ENCODE peak calls at places on chromosomes 11 and 22, in seven cellular contexts. S, F, N, V, Z, U and E are unnamed samples.
A peak's percentile ranks its signal among the peaks of the same experiment; 100 is the strongest.

GRCh38 chr11:134536219-134536618 is 124.2 kb upstream of the B3GAT1 start:
- DNase-seq in V (no peak), Z (no peak), F (no peak), S (no peak), U (no peak), N (peak; percentile 16), E (no peak)

GRCh38 chr22:41397143-41397811 is 15.5 kb downstream of the TEF start:
- DNase-seq in F (no peak), N (no peak), U (no peak), S (no peak), V (no peak), Z (no peak), E (no peak)

GRCh38 chr11:107439586-107440201 is 17.9 kb downstream of the CWF19L2 start:
- DNase-seq in U (no peak), F (no peak), N (no peak), V (no peak), Z (peak; percentile 8), S (no peak), E (no peak)

GRCh38 chr11:115396533-115396932 is 107.7 kb downstream of the CADM1 start:
- DNase-seq in U (no peak), F (no peak), S (no peak), N (no peak), Z (no peak), V (no peak), E (no peak)

GRCh38 chr11:44614281-44614680 is 48.8 kb downstream of the CD82 start:
- DNase-seq in N (no peak), S (no peak), V (no peak), U (no peak), Z (no peak), F (no peak), E (no peak)

GRCh38 chr11:6618117-6619020 is 853 bp downstream of the TPP1 start:
- DNase-seq in V (no peak), F (peak; percentile 90), N (no peak), Z (peak; percentile 67), U (peak; percentile 14), S (no peak), E (peak; percentile 97)

GRCh38 chr11:61103851-61104423 is 1.6 kb downstream of the CD5 start:
- DNase-seq in F (no peak), N (no peak), S (no peak), V (no peak), Z (no peak), U (no peak), E (no peak)

GRCh38 chr11:75350743-75351540 is 519 bp downstream of the ARRB1 start:
- DNase-seq in V (no peak), N (peak; percentile 70), Z (peak; percentile 79), F (peak; percentile 46), S (no peak), U (no peak), E (peak; percentile 64)

GRCh38 chr11:57283231-57283990 is 41.3 kb downstream of the TNKS1BP1 start:
- DNase-seq in V (no peak), N (peak; percentile 77), F (no peak), Z (peak; percentile 53), S (no peak), U (no peak), E (no peak)

GRCh38 chr22:19872779-19873137 is 18.1 kb upstream of the GNB1L start:
- DNase-seq in U (no peak), S (no peak), F (no peak), Z (no peak), V (no peak), N (peak; percentile 53), E (no peak)

GRCh38 chr11:61727401-61727811 is 25.0 kb upstream of the MYRF start:
- DNase-seq in F (no peak), S (no peak), U (no peak), V (no peak), N (no peak), Z (no peak), E (no peak)

GRCh38 chr11:72630104-72630852 is 43.9 kb downstream of the PDE2A start:
- DNase-seq in U (no peak), F (no peak), Z (no peak), N (no peak), V (no peak), S (no peak), E (no peak)

GRCh38 chr11:123393312-123393927 is 36.6 kb upstream of the GRAMD1B start:
- DNase-seq in N (no peak), V (no peak), S (no peak), F (no peak), Z (peak; percentile 37), U (no peak), E (no peak)

GRCh38 chr22:39493759-39494158 is 8.3 kb upstream of the MIEF1 start:
- DNase-seq in Z (peak; percentile 82), F (peak; percentile 92), U (peak; percentile 95), V (no peak), S (no peak), N (no peak), E (peak; percentile 85)

GRCh38 chr11:86896486-86896885 is 58.7 kb downstream of the FZD4 start:
- DNase-seq in F (peak; percentile 81), Z (no peak), V (no peak), N (no peak), U (no peak), S (no peak), E (no peak)

GRCh38 chr22:22424210-22424800 is 84.2 kb downstream of the ZNF280B start:
- DNase-seq in U (peak; percentile 48), S (no peak), Z (peak; percentile 7), N (peak; percentile 64), F (no peak), V (no peak), E (no peak)

GRCh38 chr11:59754494-59754858 is 700 bp upstream of the STX3 start:
- DNase-seq in F (peak; percentile 3), Z (peak; percentile 41), N (no peak), V (no peak), U (peak; percentile 11), S (no peak), E (no peak)

GRCh38 chr11:130509942-130510341 is 61.5 kb downstream of the ADAMTS15 start:
- DNase-seq in S (no peak), Z (no peak), U (no peak), N (no peak), V (no peak), F (no peak), E (no peak)
- H3K4ac ChIP-seq in S (no peak overlapping the region), Z (no peak overlapping the region), U (no peak overlapping the region), N (no peak overlapping the region), V (no peak overlapping the region), F (peak overlapping the region; percentile 88), E (no peak overlapping the region)

GRCh38 chr11:71210861-71211260 is 41.5 kb downstream of the SHANK2 start:
- DNase-seq in S (no peak), U (no peak), V (no peak), N (no peak), Z (no peak), F (no peak), E (no peak)

GRCh38 chr11:71207996-71208774 is 44.2 kb downstream of the SHANK2 start:
- DNase-seq in V (no peak), U (no peak), N (no peak), F (no peak), Z (no peak), S (no peak), E (no peak)

GRCh38 chr11:71211631-71212030 is 40.7 kb downstream of the SHANK2 start:
- DNase-seq in F (no peak), V (no peak), U (no peak), S (no peak), Z (no peak), N (no peak), E (no peak)

GRCh38 chr11:71209181-71209580 is 43.2 kb downstream of the SHANK2 start:
- DNase-seq in N (no peak), U (no peak), V (no peak), S (no peak), Z (no peak), F (no peak), E (no peak)

GRCh38 chr11:71209656-71210055 is 42.7 kb downstream of the SHANK2 start:
- DNase-seq in V (no peak), N (no peak), F (no peak), S (no peak), Z (no peak), U (no peak), E (no peak)
- H3K4ac ChIP-seq in V (no peak overlapping the region), N (no peak overlapping the region), F (no peak overlapping the region), S (peak overlapping the region; percentile 70), Z (no peak overlapping the region), U (no peak overlapping the region), E (no peak overlapping the region)

GRCh38 chr11:92972248-92972647 is 2.8 kb downstream of the MTNR1B start:
- DNase-seq in Z (no peak), S (no peak), N (no peak), U (no peak), F (no peak), V (no peak), E (no peak)

GRCh38 chr11:92969634-92970347 is at the start of gene MTNR1B:
- DNase-seq in F (no peak), S (peak; percentile 6), V (no peak), Z (no peak), N (no peak), U (no peak), E (no peak)

GRCh38 chr11:92967178-92967577 is 2.3 kb upstream of the MTNR1B start:
- DNase-seq in N (no peak), V (no peak), Z (no peak), U (no peak), F (peak; percentile 15), S (no peak), E (no peak)

GRCh38 chr11:92965196-92965595 is 4.3 kb upstream of the MTNR1B start:
- DNase-seq in Z (no peak), U (no peak), S (no peak), N (no peak), V (no peak), F (no peak), E (no peak)

GRCh38 chr11:92969293-92969633 is 188 bp upstream of the MTNR1B start:
- DNase-seq in Z (no peak), F (no peak), V (no peak), U (no peak), N (no peak), S (no peak), E (no peak)
- H3K4ac ChIP-seq in Z (no peak overlapping the region), F (no peak overlapping the region), V (no peak overlapping the region), U (no peak overlapping the region), N (no peak overlapping the region), S (no peak overlapping the region), E (no peak overlapping the region)

GRCh38 chr11:77519847-77520246 is 46.0 kb upstream of the PAK1 start:
- DNase-seq in U (no peak), V (no peak), S (no peak), N (peak; percentile 43), Z (no peak), F (no peak), E (no peak)
- H3K4ac ChIP-seq in U (no peak overlapping the region), V (no peak overlapping the region), S (no peak overlapping the region), N (no peak overlapping the region), Z (no peak overlapping the region), F (no peak overlapping the region), E (no peak overlapping the region)

GRCh38 chr11:77387701-77388100 is 86.2 kb downstream of the PAK1 start:
- DNase-seq in F (no peak), N (no peak), Z (no peak), U (no peak), S (no peak), V (no peak), E (no peak)
- H3K4ac ChIP-seq in F (no peak overlapping the region), N (no peak overlapping the region), Z (no peak overlapping the region), U (no peak overlapping the region), S (no peak overlapping the region), V (no peak overlapping the region), E (no peak overlapping the region)